ENCODE peak calls at places on chromosomes 6 and 20, in seven cellular contexts. P is left ventricle myocardium inferior, U is RWPE2, X is tibial nerve, T is adrenal gland, Q is fibroblast of lung, A is right lobe of liver. C is an unnamed sample.

GRCh38 chr20:60057866-60058807 is 99.9 kb downstream of the CDH26 start:
- DNase-seq in P (peak), U (peak), X (no peak), T (no peak), Q (peak), A (peak), C (no peak)

GRCh38 chr6:34437644-34437970 is 11.7 kb upstream of the RPS10 start:
- DNase-seq in P (no peak), U (no peak), X (no peak), T (no peak), Q (no peak), A (no peak), C (no peak)

GRCh38 chr20:49890651-49891361 is 24.5 kb downstream of the SPATA2 start:
- DNase-seq in P (peak), U (peak), X (no peak), T (no peak), Q (no peak), A (no peak), C (no peak)

GRCh38 chr6:170290306-170291128 is at the start of gene DLL1:
- DNase-seq in P (peak), U (no peak), X (no peak), T (peak), Q (no peak), A (peak), C (no peak)

GRCh38 chr20:39421571-39422099 is 459.5 kb downstream of the DHX35 start:
- DNase-seq in P (no peak), U (no peak), X (no peak), T (no peak), Q (no peak), A (no peak), C (no peak)

GRCh38 chr6:125346143-125346925 is 44.6 kb upstream of the HDDC2 start:
- DNase-seq in P (no peak), U (no peak), X (no peak), T (no peak), Q (no peak), A (no peak), C (no peak)

GRCh38 chr6:112100561-112100960 is 13.2 kb downstream of the FAM229B start:
- DNase-seq in P (no peak), U (no peak), X (no peak), T (no peak), Q (no peak), A (no peak), C (no peak)

GRCh38 chr6:47938411-47938810 is 156.6 kb downstream of the OPN5 start:
- DNase-seq in P (no peak), U (no peak), X (no peak), T (no peak), Q (no peak), A (no peak), C (no peak)

GRCh38 chr6:25652007-25652515 is at the start of gene SCGN:
- DNase-seq in P (peak), U (no peak), X (peak), T (peak), Q (peak), A (peak), C (no peak)

GRCh38 chr20:62405108-62405980 is 1.7 kb downstream of the CABLES2 start:
- DNase-seq in P (peak), U (peak), X (peak), T (peak), Q (peak), A (no peak), C (no peak)

GRCh38 chr6:34672657-34673043 is 23.9 kb downstream of the ILRUN start:
- DNase-seq in P (no peak), U (no peak), X (no peak), T (no peak), Q (no peak), A (no peak), C (no peak)

GRCh38 chr6:139381216-139381615 is 6.8 kb upstream of the CITED2 start:
- DNase-seq in P (no peak), U (no peak), X (no peak), T (no peak), Q (peak), A (no peak), C (no peak)

GRCh38 chr6:132764370-132764769 is 6.7 kb upstream of the VNN2 start:
- DNase-seq in P (peak), U (peak), X (no peak), T (peak), Q (peak), A (no peak), C (peak)

GRCh38 chr6:16318538-16318937 is 80.2 kb downstream of the GMPR start:
- DNase-seq in P (no peak), U (no peak), X (no peak), T (no peak), Q (peak), A (no peak), C (no peak)

GRCh38 chr20:62628691-62629090 is 13.6 kb upstream of the SLCO4A1 start:
- DNase-seq in P (no peak), U (no peak), X (no peak), T (no peak), Q (no peak), A (no peak), C (no peak)

GRCh38 chr6:113171882-113172281 is 685.3 kb upstream of the MARCKS start:
- DNase-seq in P (no peak), U (no peak), X (no peak), T (no peak), Q (no peak), A (no peak), C (no peak)

GRCh38 chr6:32940656-32941411 is at the start of gene HLA-DMB:
- DNase-seq in P (no peak), U (no peak), X (peak), T (peak), Q (peak), A (peak), C (peak)

GRCh38 chr6:52491203-52492069 is 71.3 kb downstream of the EFHC1 start:
- DNase-seq in P (no peak), U (no peak), X (no peak), T (no peak), Q (peak), A (no peak), C (no peak)

GRCh38 chr6:29887330-29887818 is 55.0 kb upstream of the HLA-A start:
- DNase-seq in P (peak), U (no peak), X (no peak), T (peak), Q (peak), A (no peak), C (no peak)

GRCh38 chr6:3929281-3929798 is 80.2 kb downstream of the FAM50B start:
- DNase-seq in P (no peak), U (no peak), X (no peak), T (no peak), Q (peak), A (no peak), C (no peak)

GRCh38 chr6:163414117-163414366 is 476 bp upstream of the QKI start:
- DNase-seq in P (no peak), U (no peak), X (no peak), T (no peak), Q (no peak), A (no peak), C (no peak)

GRCh38 chr6:42402184-42402583 is 49.5 kb downstream of the TRERF1 start:
- DNase-seq in P (no peak), U (no peak), X (no peak), T (no peak), Q (peak), A (peak), C (no peak)

GRCh38 chr20:51434556-51435256 is 107.8 kb downstream of the NFATC2 start:
- DNase-seq in P (no peak), U (no peak), X (no peak), T (no peak), Q (peak), A (no peak), C (peak)

DNA sequence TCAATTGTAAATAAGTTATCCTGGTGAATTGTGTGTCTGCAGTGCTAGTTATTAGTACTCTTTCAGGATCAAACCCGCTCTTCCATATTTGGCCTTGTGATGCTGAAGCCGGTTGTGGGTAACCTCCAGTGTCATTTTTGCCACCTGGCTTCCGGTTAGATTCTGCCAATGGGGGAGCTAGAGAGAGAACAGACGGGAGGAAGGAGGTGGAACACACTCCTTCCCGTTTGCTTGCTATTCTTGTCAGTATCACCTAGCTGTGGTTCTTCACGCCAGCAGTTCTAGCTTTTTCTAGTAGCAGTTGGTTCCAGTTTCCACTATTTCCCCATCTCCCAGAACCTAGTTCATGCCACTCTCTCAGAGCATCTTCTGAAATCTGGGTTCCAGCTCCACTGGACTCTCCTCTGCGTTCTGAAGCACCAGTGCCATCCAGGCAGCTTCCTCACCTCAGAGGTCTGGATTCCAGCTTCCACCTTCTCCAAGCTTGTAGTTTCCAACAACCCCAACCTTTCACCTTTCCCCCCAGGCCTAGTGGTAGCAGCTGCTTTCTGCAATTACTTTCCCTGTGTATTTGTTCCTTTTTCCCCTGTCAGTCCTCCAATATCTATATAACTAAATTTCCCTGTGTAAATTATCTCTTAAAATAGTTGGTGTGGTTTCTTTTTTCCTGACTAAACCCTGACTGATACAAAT is 46.9 kb upstream of the LOC128125822 start:
- DNase-seq in P (no peak), U (no peak), X (no peak), T (no peak), Q (no peak), A (no peak), C (no peak)
- TF ChIP-seq CTCF in P (no peak), U (no peak), X (no peak), T (no peak), Q (no peak), A (no peak), C (no peak)

DNA sequence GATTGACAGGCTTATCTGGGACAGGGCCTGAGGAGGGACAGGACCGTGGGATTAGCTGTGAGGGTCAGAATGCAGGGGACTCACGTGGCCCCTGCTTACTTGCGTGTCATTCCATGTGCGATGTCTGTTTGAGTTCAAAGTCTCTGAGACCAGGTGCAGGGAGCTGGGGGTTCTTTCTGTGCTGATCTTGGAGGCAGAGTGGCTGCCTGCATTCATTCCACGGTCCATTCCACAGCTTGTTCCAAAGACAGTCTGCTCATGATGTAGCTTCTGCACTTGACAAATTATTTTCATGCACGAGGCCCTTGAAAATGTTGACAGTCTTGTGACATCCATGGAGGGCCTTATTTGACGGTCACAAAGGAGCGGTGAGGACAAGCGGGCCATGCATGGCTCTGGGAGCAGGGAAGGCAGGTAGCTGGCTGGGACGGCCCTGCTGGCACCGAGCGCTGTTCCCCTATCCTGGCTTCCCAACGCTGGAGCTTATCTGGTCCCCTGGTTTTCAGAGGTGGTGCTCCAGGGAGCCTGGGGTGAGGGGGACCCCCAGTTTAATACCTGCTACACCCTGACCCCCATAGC is 156.3 kb upstream of the RNF24 start:
- DNase-seq in P (no peak), U (no peak), X (no peak), T (no peak), Q (no peak), A (no peak), C (no peak)
- H3K27ac ChIP-seq in P (peak), U (peak), X (peak), T (peak), Q (peak), A (peak), C (peak)

GRCh38 chr6:84515082-84515481 is 249.3 kb downstream of the TBX18 start:
- DNase-seq in P (no peak), U (no peak), X (no peak), T (no peak), Q (no peak), A (no peak), C (no peak)

GRCh38 chr6:84511929-84512328 is 252.5 kb downstream of the TBX18 start:
- DNase-seq in P (no peak), U (no peak), X (no peak), T (no peak), Q (no peak), A (no peak), C (no peak)

GRCh38 chr6:84514089-84514971 is 250.1 kb downstream of the TBX18 start:
- DNase-seq in P (no peak), U (no peak), X (no peak), T (no peak), Q (no peak), A (no peak), C (no peak)

GRCh38 chr6:84508981-84509380 is 255.4 kb downstream of the TBX18 start:
- DNase-seq in P (no peak), U (no peak), X (no peak), T (no peak), Q (no peak), A (no peak), C (no peak)

GRCh38 chr6:84512396-84512795 is 252.0 kb downstream of the TBX18 start:
- DNase-seq in P (no peak), U (no peak), X (no peak), T (no peak), Q (peak), A (no peak), C (no peak)
- TF ChIP-seq CTCF in P (no peak), U (no peak), X (no peak), T (no peak), Q (no peak), A (no peak), C (no peak)

GRCh38 chr6:46921731-46922130 is at the start of gene ADGRF5:
- DNase-seq in P (peak), U (no peak), X (no peak), T (no peak), Q (no peak), A (no peak), C (no peak)
- H3K27ac ChIP-seq in P (peak), U (no peak), X (no peak), T (peak), Q (peak), A (peak), C (no peak)

GRCh38 chr20:37316116-37316774 is 26.8 kb downstream of the MANBAL start:
- DNase-seq in P (no peak), U (peak), X (no peak), T (no peak), Q (no peak), A (no peak), C (no peak)
- TF ChIP-seq CTCF in P (no peak), U (no peak), X (no peak), T (no peak), Q (no peak), A (no peak), C (no peak)